ENCODE peak calls at places on chromosome 22, in nine cellular contexts. P, I, Y, J, C, O, E, A and D are unnamed samples.
A peak's percentile ranks its signal among the peaks of the same experiment; 100 is the strongest.

GRCh38 chr22:38260760-38261477 is 11.9 kb downstream of the TMEM184B start:
- DNase-seq in J (no peak), P (no peak), Y (no peak), C (no peak), I (no peak), E (no peak), A (peak; percentile 38), O (no peak), D (peak; percentile 86)

GRCh38 chr22:42035256-42035655 is 35.4 kb downstream of the NAGA start:
- DNase-seq in O (no peak), P (no peak), C (no peak), Y (no peak), E (no peak), I (no peak), A (no peak), J (no peak), D (no peak)

GRCh38 chr22:48960981-48961655 is 866.6 kb downstream of the BRD1 start:
- DNase-seq in E (peak; percentile 17), I (no peak), C (no peak), Y (no peak), P (peak; percentile 2), J (no peak), A (no peak), O (no peak), D (peak; percentile 63)

GRCh38 chr22:38674888-38675287 is 6.9 kb upstream of the TOMM22 start:
- DNase-seq in I (no peak), O (no peak), J (no peak), Y (peak; percentile 14), E (no peak), A (no peak), C (no peak), P (no peak), D (no peak)

GRCh38 chr22:17460895-17461294 is 91.6 kb downstream of the CECR2 start:
- DNase-seq in O (no peak), J (no peak), Y (no peak), I (no peak), P (no peak), E (no peak), C (no peak), A (no peak), D (no peak)

GRCh38 chr22:42769238-42769573 is 48.5 kb upstream of the A4GALT start:
- DNase-seq in C (no peak), J (no peak), E (no peak), I (no peak), O (no peak), Y (no peak), A (no peak), P (no peak), D (no peak)

GRCh38 chr22:22884888-22885840 is 2.5 kb upstream of the IGLL5 start:
- DNase-seq in J (no peak), I (no peak), P (no peak), A (peak; percentile 97), E (no peak), C (no peak), O (no peak), Y (no peak), D (peak; percentile 32)

GRCh38 chr22:47681766-47682165 is 919.3 kb downstream of the TBC1D22A start:
- DNase-seq in C (no peak), J (no peak), O (no peak), Y (no peak), P (no peak), I (no peak), A (no peak), E (no peak), D (no peak)

GRCh38 chr22:20729194-20729593 is 44.7 kb upstream of the SERPIND1 start:
- DNase-seq in C (no peak), J (no peak), O (no peak), A (no peak), I (no peak), E (no peak), P (no peak), Y (no peak), D (no peak)

GRCh38 chr22:45682069-45682468 is 10.4 kb downstream of the ATXN10 start:
- DNase-seq in C (no peak), J (no peak), A (no peak), I (no peak), O (no peak), E (no peak), Y (no peak), P (no peak), D (no peak)

GRCh38 chr22:38842512-38843200 is 1.2 kb downstream of the NPTXR start:
- DNase-seq in O (no peak), Y (no peak), J (no peak), E (no peak), A (no peak), P (no peak), I (no peak), C (no peak), D (peak; percentile 75)

GRCh38 chr22:49514211-49514610 is 313.5 kb downstream of the BRD1 start:
- DNase-seq in A (no peak), O (no peak), J (no peak), I (no peak), C (no peak), P (no peak), E (no peak), Y (no peak), D (no peak)

GRCh38 chr22:42114721-42115120 is 15.9 kb downstream of the CYP2D6 start:
- DNase-seq in J (no peak), Y (no peak), E (no peak), C (peak; percentile 26), A (peak; percentile 30), I (no peak), O (peak; percentile 86), P (no peak), D (no peak)

GRCh38 chr22:29002603-29003002 is 59.0 kb downstream of the C22orf31 start:
- DNase-seq in J (peak; percentile 27), C (no peak), A (no peak), O (no peak), I (no peak), E (no peak), Y (no peak), P (peak; percentile 20), D (no peak)

GRCh38 chr22:24536089-24536488 is 18.8 kb downstream of the GUCD1 start:
- DNase-seq in J (no peak), A (no peak), C (no peak), O (no peak), Y (no peak), E (no peak), P (no peak), I (no peak), D (no peak)
- H3K27ac ChIP-seq in J (no peak overlapping the region), A (no peak overlapping the region), C (no peak overlapping the region), O (no peak overlapping the region), Y (no peak overlapping the region), E (no peak overlapping the region), P (no peak overlapping the region), I (no peak overlapping the region), D (no peak overlapping the region)

GRCh38 chr22:31603574-31603973 is 58.4 kb downstream of the PISD start:
- DNase-seq in P (no peak), C (no peak), E (no peak), Y (no peak), O (no peak), I (no peak), J (no peak), A (no peak), D (no peak)

GRCh38 chr22:31604137-31604705 is 57.8 kb downstream of the PISD start:
- DNase-seq in O (no peak), J (no peak), Y (no peak), C (no peak), E (no peak), I (no peak), P (no peak), A (no peak), D (no peak)

GRCh38 chr22:31605851-31606585 is 56.0 kb downstream of the PISD start:
- DNase-seq in C (no peak), Y (no peak), O (no peak), E (peak; percentile 17), J (no peak), P (no peak), I (no peak), A (no peak), D (no peak)

GRCh38 chr22:31604746-31605705 is 57.0 kb downstream of the PISD start:
- DNase-seq in C (no peak), P (no peak), Y (no peak), E (no peak), A (no peak), O (no peak), I (no peak), J (no peak), D (peak; percentile 60)

GRCh38 chr22:31603081-31603525 is 58.9 kb downstream of the PISD start:
- DNase-seq in I (no peak), O (no peak), C (no peak), A (no peak), E (no peak), P (no peak), J (no peak), Y (no peak), D (no peak)
- H3K27ac ChIP-seq in I (no peak overlapping the region), O (no peak overlapping the region), C (no peak overlapping the region), A (no peak overlapping the region), E (peak overlapping the region; percentile 52), P (peak overlapping the region; percentile 66), J (peak overlapping the region; percentile 89), Y (no peak overlapping the region), D (peak overlapping the region; percentile 66)

DNA sequence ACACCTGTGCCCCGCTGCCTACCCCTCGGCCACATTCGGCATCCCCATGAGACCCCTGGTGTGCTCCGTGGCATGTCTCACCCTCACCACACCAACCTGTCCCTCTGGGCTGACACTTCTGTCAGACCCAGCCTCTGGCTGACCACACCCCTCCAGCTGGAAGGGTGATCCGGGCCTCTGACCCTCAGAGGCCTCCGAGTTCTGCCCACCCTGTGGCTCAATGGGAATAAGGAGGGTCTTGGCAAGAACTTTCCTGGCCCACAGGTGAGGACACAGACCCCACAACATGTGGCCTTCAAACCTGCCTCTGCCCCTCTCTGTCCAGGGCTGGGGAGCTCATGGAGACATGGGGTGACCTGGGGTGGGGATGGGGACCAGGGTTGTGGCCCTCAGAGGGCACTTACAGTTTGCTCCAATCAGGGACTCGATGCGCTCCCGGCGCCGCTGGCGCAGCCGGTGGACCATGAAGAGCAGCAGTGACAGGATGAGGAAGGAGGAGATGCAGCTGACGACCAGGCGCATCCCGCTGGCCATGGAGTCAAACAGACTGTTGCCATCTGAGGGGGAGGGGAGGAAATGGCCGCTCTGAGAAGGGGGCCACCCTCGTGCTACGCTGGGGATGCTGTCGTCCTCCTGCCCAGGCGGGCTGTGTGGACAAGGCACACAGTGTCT is 80.7 kb downstream of the DGCR2 start:
- DNase-seq in P (no peak), C (no peak), O (no peak), E (no peak), Y (no peak), A (no peak), I (peak; percentile 15), J (no peak), D (peak; percentile 77)
- H3K27ac ChIP-seq in P (no peak overlapping the region), C (no peak overlapping the region), O (no peak overlapping the region), E (no peak overlapping the region), Y (no peak overlapping the region), A (no peak overlapping the region), I (no peak overlapping the region), J (no peak overlapping the region), D (no peak overlapping the region)

DNA sequence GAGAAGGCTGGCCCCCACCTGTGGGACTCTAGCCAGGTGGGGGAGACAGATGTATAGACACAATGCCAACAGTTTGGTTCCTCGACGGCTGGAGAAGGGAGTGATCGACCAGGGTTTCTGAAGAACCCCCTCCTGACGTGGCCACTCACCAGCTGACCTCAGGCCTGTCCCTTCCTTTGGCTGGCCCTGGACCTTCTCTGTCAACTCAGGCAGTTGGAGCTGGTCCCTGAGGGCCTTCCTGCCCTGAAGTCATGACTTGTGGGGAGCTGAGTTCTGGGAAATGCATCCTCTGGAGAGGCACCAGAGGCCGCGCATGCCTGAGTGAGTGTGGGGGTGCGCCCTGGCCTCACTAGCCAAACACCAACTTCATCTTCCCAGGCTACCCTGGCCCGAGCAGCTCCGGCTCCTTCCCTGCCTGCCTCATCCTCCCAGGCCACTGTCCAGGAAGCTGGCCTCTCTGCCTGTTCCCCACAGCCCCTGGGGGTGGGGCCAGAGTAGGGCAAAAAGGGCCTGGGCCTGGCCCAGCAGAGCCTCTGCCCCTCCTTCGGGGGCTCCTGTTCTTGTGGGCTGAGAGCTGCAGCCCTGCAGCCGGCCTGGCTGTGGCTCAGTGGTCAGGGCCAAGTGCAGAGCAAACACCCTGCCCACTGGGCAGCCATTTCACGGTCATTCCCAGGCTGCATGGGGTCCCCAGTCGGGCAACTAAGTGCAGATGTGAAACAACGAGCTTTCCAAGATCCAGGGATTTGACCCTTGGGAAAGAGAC is 23.6 kb downstream of the TXN2 start:
- DNase-seq in Y (no peak), C (no peak), A (no peak), O (no peak), E (no peak), P (peak; percentile 73), J (no peak), I (no peak), D (peak; percentile 99)
- H3K27ac ChIP-seq in Y (no peak overlapping the region), C (no peak overlapping the region), A (no peak overlapping the region), O (no peak overlapping the region), E (peak overlapping the region; percentile 89), P (peak overlapping the region; percentile 92), J (no peak overlapping the region), I (peak overlapping the region; percentile 11), D (peak overlapping the region; percentile 81)